ENCODE peak calls at places on chromosome 3, in seven cellular contexts. L is KG1; O is GM23248; C is amniotic stem cell; F is stimulated activated CD4-positive, alpha-beta T cell treated with anti-CD3 and anti-CD28 coated beads, TNF-alpha, amount 100 ng/mL, for 24 hours; E is CD4-positive, alpha-beta memory T cell; V is fibroblast of the aortic adventitia. N is an unnamed sample.

GRCh38 chr3:7015683-7016440 is 154.9 kb downstream of the GRM7 start:
- DNase-seq in O (no peak), L (no peak), F (no peak), C (no peak), E (no peak), V (no peak), N (no peak)

GRCh38 chr3:182436547-182436946 is 356.8 kb upstream of the ATP11B start:
- DNase-seq in L (no peak), V (no peak), F (no peak), O (no peak), C (no peak), E (no peak), N (no peak)

GRCh38 chr3:87549208-87549607 is 272.8 kb upstream of the POU1F1 start:
- DNase-seq in C (no peak), L (no peak), F (no peak), V (no peak), E (no peak), O (no peak), N (no peak)

GRCh38 chr3:149654188-149654601 is 3.6 kb downstream of the WWTR1 start:
- DNase-seq in E (no peak), O (peak; percentile 84), L (no peak), F (no peak), C (no peak), V (peak; percentile 90), N (no peak)

GRCh38 chr3:184262166-184262926 is 993 bp upstream of the CAMK2N2 start:
- DNase-seq in L (no peak), F (no peak), O (peak; percentile 22), C (no peak), V (no peak), E (no peak), N (no peak)

GRCh38 chr3:20462226-20462625 is 276.2 kb upstream of the SGO1 start:
- DNase-seq in V (no peak), L (no peak), F (no peak), C (no peak), E (no peak), O (peak; percentile 8), N (no peak)

GRCh38 chr3:79765854-79766253 is 1.9 kb downstream of the ROBO1 start:
- DNase-seq in O (no peak), V (no peak), L (no peak), C (no peak), F (no peak), E (no peak), N (no peak)

GRCh38 chr3:79247367-79248103 is 520.3 kb downstream of the ROBO1 start:
- DNase-seq in C (no peak), F (no peak), E (no peak), V (peak; percentile 16), L (no peak), O (peak; percentile 30), N (no peak)

GRCh38 chr3:84136425-84136824 is 822.4 kb upstream of the CADM2 start:
- DNase-seq in F (no peak), V (no peak), O (no peak), L (no peak), E (no peak), C (no peak), N (no peak)

GRCh38 chr3:115272036-115272824 is 125.1 kb upstream of the ZBTB20 start:
- DNase-seq in L (no peak), C (no peak), O (peak; percentile 97), E (no peak), F (no peak), V (peak; percentile 79), N (no peak)

GRCh38 chr3:44584646-44585501 is at the start of gene ZNF660:
- DNase-seq in V (peak; percentile 35), O (peak; percentile 83), F (no peak), C (no peak), L (no peak), E (no peak), N (peak; percentile 58)

GRCh38 chr3:112811150-112811884 is 35.3 kb downstream of the CD200R1L start:
- DNase-seq in E (no peak), V (peak; percentile 100), C (peak; percentile 23), F (no peak), O (peak; percentile 90), L (no peak), N (no peak)

GRCh38 chr3:196754215-196754937 is 14.7 kb downstream of the PAK2 start:
- DNase-seq in O (no peak), V (peak; percentile 39), L (no peak), F (no peak), E (no peak), C (no peak), N (no peak)

GRCh38 chr3:105715372-105715771 is 153.4 kb downstream of the CBLB start:
- DNase-seq in L (no peak), O (peak; percentile 88), E (no peak), F (no peak), C (no peak), V (peak; percentile 81), N (no peak)

GRCh38 chr3:156211583-156211982 is 91.2 kb downstream of the KCNAB1 start:
- DNase-seq in V (peak; percentile 67), E (no peak), L (no peak), C (no peak), O (peak; percentile 29), F (no peak), N (no peak)

GRCh38 chr3:194281306-194281705 is 69.8 kb downstream of the CPN2 start:
- DNase-seq in C (no peak), O (no peak), V (no peak), L (no peak), E (no peak), F (no peak), N (no peak)

GRCh38 chr3:13548696-13549512 is at the start of gene FBLN2:
- DNase-seq in L (no peak), C (no peak), O (peak; percentile 88), V (peak; percentile 46), E (no peak), F (no peak), N (no peak)

GRCh38 chr3:15535757-15536156 is 14.3 kb upstream of the COLQ start:
- DNase-seq in E (peak; percentile 14), O (peak; percentile 48), C (no peak), L (no peak), F (peak; percentile 16), V (no peak), N (no peak)

GRCh38 chr3:126127452-126127851 is 43.5 kb upstream of the SLC41A3 start:
- DNase-seq in E (no peak), F (no peak), O (no peak), C (no peak), L (no peak), V (no peak), N (no peak)

GRCh38 chr3:8020459-8020858 is 481.2 kb upstream of the LMCD1 start:
- DNase-seq in E (no peak), C (no peak), F (no peak), L (no peak), V (no peak), O (no peak), N (no peak)

GRCh38 chr3:151568095-151568685 is 107.3 kb upstream of the IGSF10 start:
- DNase-seq in F (no peak), L (no peak), O (peak; percentile 43), C (no peak), V (peak; percentile 38), E (no peak), N (no peak)

GRCh38 chr3:136209921-136210320 is 13.8 kb upstream of the MSL2 start:
- DNase-seq in F (no peak), L (no peak), C (no peak), E (no peak), V (peak; percentile 12), O (peak; percentile 32), N (no peak)

GRCh38 chr3:128421439-128421836 is 45.3 kb downstream of the DNAJB8 start:
- DNase-seq in L (no peak), O (no peak), E (no peak), C (no peak), F (no peak), V (no peak), N (no peak)